ENCODE peak calls at places on chromosomes 11 and 22, in nine cellular contexts. One of them, this sample, is unnamed.

GRCh38 chr11:76455331-76455730 is 10.5 kb downstream of the EMSY start:
- DNase-seq in heart right ventricle: no peak
- DNase-seq in ascending aorta: no peak
- DNase-seq in mesenteric fat pad: no peak
- DNase-seq in NCI-H1930: no peak
- DNase-seq in GM12865: no peak
- DNase-seq in NCI-H146: no peak
- DNase-seq in smooth muscle cell of the brain vasculature: no peak
- DNase-seq in thoracic aorta: no peak
- DNase-seq in this sample: no peak

GRCh38 chr22:37588540-37589215 is 8.8 kb upstream of the LGALS2 start:
- DNase-seq in heart right ventricle: no peak
- DNase-seq in ascending aorta: no peak
- DNase-seq in mesenteric fat pad: no peak
- DNase-seq in NCI-H1930: no peak
- DNase-seq in GM12865: peak; percentile 55
- DNase-seq in NCI-H146: no peak
- DNase-seq in smooth muscle cell of the brain vasculature: no peak
- DNase-seq in thoracic aorta: no peak
- DNase-seq in this sample: no peak

GRCh38 chr11:79592441-79593223 is 151.8 kb upstream of the TENM4 start:
- DNase-seq in heart right ventricle: no peak
- DNase-seq in ascending aorta: no peak
- DNase-seq in mesenteric fat pad: no peak
- DNase-seq in NCI-H1930: no peak
- DNase-seq in GM12865: no peak
- DNase-seq in NCI-H146: no peak
- DNase-seq in smooth muscle cell of the brain vasculature: no peak
- DNase-seq in thoracic aorta: no peak
- DNase-seq in this sample: no peak

GRCh38 chr11:78313181-78313788 is 104.3 kb downstream of the GAB2 start:
- DNase-seq in heart right ventricle: no peak
- DNase-seq in ascending aorta: peak; percentile 77
- DNase-seq in mesenteric fat pad: no peak
- DNase-seq in NCI-H1930: no peak
- DNase-seq in GM12865: no peak
- DNase-seq in NCI-H146: no peak
- DNase-seq in smooth muscle cell of the brain vasculature: no peak
- DNase-seq in thoracic aorta: no peak
- DNase-seq in this sample: peak; percentile 63

GRCh38 chr22:20027966-20028854 is 7.3 kb downstream of the TANGO2 start:
- DNase-seq in heart right ventricle: no peak
- DNase-seq in ascending aorta: no peak
- DNase-seq in mesenteric fat pad: no peak
- DNase-seq in NCI-H1930: no peak
- DNase-seq in GM12865: peak; percentile 30
- DNase-seq in NCI-H146: no peak
- DNase-seq in smooth muscle cell of the brain vasculature: no peak
- DNase-seq in thoracic aorta: no peak
- DNase-seq in this sample: peak; percentile 14

GRCh38 chr11:59141673-59142460 is 789 bp upstream of the FAM111A start:
- DNase-seq in heart right ventricle: no peak
- DNase-seq in ascending aorta: no peak
- DNase-seq in mesenteric fat pad: no peak
- DNase-seq in NCI-H1930: no peak
- DNase-seq in GM12865: no peak
- DNase-seq in NCI-H146: no peak
- DNase-seq in smooth muscle cell of the brain vasculature: no peak
- DNase-seq in thoracic aorta: no peak
- DNase-seq in this sample: peak; percentile 69

GRCh38 chr11:64713781-64714363 is 9.1 kb downstream of the NRXN2 start:
- DNase-seq in heart right ventricle: no peak
- DNase-seq in ascending aorta: no peak
- DNase-seq in mesenteric fat pad: no peak
- DNase-seq in NCI-H1930: no peak
- DNase-seq in GM12865: no peak
- DNase-seq in NCI-H146: no peak
- DNase-seq in smooth muscle cell of the brain vasculature: no peak
- DNase-seq in thoracic aorta: no peak
- DNase-seq in this sample: no peak

GRCh38 chr11:45771194-45771941 is 33.6 kb upstream of the SLC35C1 start:
- DNase-seq in heart right ventricle: peak; percentile 67
- DNase-seq in ascending aorta: peak; percentile 82
- DNase-seq in mesenteric fat pad: peak; percentile 90
- DNase-seq in NCI-H1930: peak; percentile 52
- DNase-seq in GM12865: peak; percentile 54
- DNase-seq in NCI-H146: peak; percentile 53
- DNase-seq in smooth muscle cell of the brain vasculature: peak; percentile 10
- DNase-seq in thoracic aorta: no peak
- DNase-seq in this sample: peak; percentile 9

GRCh38 chr11:121572581-121573059 is 119.9 kb upstream of the SORL1-AS1 start:
- DNase-seq in heart right ventricle: no peak
- DNase-seq in ascending aorta: no peak
- DNase-seq in mesenteric fat pad: no peak
- DNase-seq in NCI-H1930: no peak
- DNase-seq in GM12865: no peak
- DNase-seq in NCI-H146: no peak
- DNase-seq in smooth muscle cell of the brain vasculature: no peak
- DNase-seq in thoracic aorta: no peak
- DNase-seq in this sample: no peak

GRCh38 chr11:131373326-131373725 is 2.9 kb downstream of the NTM start:
- DNase-seq in heart right ventricle: no peak
- DNase-seq in ascending aorta: no peak
- DNase-seq in mesenteric fat pad: no peak
- DNase-seq in NCI-H1930: no peak
- DNase-seq in GM12865: no peak
- DNase-seq in NCI-H146: no peak
- DNase-seq in smooth muscle cell of the brain vasculature: no peak
- DNase-seq in thoracic aorta: no peak
- DNase-seq in this sample: no peak

GRCh38 chr11:14969922-14970323 is 2.2 kb downstream of the CALCA start:
- DNase-seq in heart right ventricle: no peak
- DNase-seq in ascending aorta: no peak
- DNase-seq in mesenteric fat pad: no peak
- DNase-seq in NCI-H1930: peak; percentile 29
- DNase-seq in GM12865: peak; percentile 48
- DNase-seq in NCI-H146: peak; percentile 2
- DNase-seq in smooth muscle cell of the brain vasculature: no peak
- DNase-seq in thoracic aorta: no peak
- DNase-seq in this sample: peak; percentile 20

GRCh38 chr22:23180301-23180892 is at the start of gene BCR:
- DNase-seq in heart right ventricle: peak; percentile 69
- DNase-seq in ascending aorta: peak; percentile 86
- DNase-seq in mesenteric fat pad: peak; percentile 93
- DNase-seq in NCI-H1930: peak; percentile 48
- DNase-seq in GM12865: peak; percentile 77
- DNase-seq in NCI-H146: peak; percentile 63
- DNase-seq in smooth muscle cell of the brain vasculature: no peak
- DNase-seq in thoracic aorta: no peak
- DNase-seq in this sample: no peak

GRCh38 chr11:110317516-110317932 is 21.1 kb upstream of the RDX start:
- DNase-seq in heart right ventricle: peak; percentile 60
- DNase-seq in ascending aorta: no peak
- DNase-seq in mesenteric fat pad: no peak
- DNase-seq in NCI-H1930: peak; percentile 54
- DNase-seq in GM12865: no peak
- DNase-seq in NCI-H146: peak; percentile 90
- DNase-seq in smooth muscle cell of the brain vasculature: no peak
- DNase-seq in thoracic aorta: no peak
- DNase-seq in this sample: no peak

GRCh38 chr11:132782102-132782501 is 750.2 kb downstream of the OPCML start:
- DNase-seq in heart right ventricle: no peak
- DNase-seq in ascending aorta: no peak
- DNase-seq in mesenteric fat pad: no peak
- DNase-seq in NCI-H1930: no peak
- DNase-seq in GM12865: no peak
- DNase-seq in NCI-H146: no peak
- DNase-seq in smooth muscle cell of the brain vasculature: no peak
- DNase-seq in thoracic aorta: no peak
- DNase-seq in this sample: no peak

GRCh38 chr22:31135706-31136105 is 4.6 kb downstream of the PLA2G3 start:
- DNase-seq in heart right ventricle: no peak
- DNase-seq in ascending aorta: no peak
- DNase-seq in mesenteric fat pad: no peak
- DNase-seq in NCI-H1930: no peak
- DNase-seq in GM12865: no peak
- DNase-seq in NCI-H146: no peak
- DNase-seq in smooth muscle cell of the brain vasculature: no peak
- DNase-seq in thoracic aorta: no peak
- DNase-seq in this sample: no peak

GRCh38 chr11:126387856-126388255 is 32.4 kb downstream of the ST3GAL4 start:
- DNase-seq in heart right ventricle: no peak
- DNase-seq in ascending aorta: no peak
- DNase-seq in mesenteric fat pad: no peak
- DNase-seq in NCI-H1930: no peak
- DNase-seq in GM12865: no peak
- DNase-seq in NCI-H146: no peak
- DNase-seq in smooth muscle cell of the brain vasculature: no peak
- DNase-seq in thoracic aorta: no peak
- DNase-seq in this sample: no peak

GRCh38 chr22:37544955-37545702 is 15.2 kb upstream of the CDC42EP1 start:
- DNase-seq in heart right ventricle: peak; percentile 81
- DNase-seq in ascending aorta: peak; percentile 83
- DNase-seq in mesenteric fat pad: no peak
- DNase-seq in NCI-H1930: no peak
- DNase-seq in GM12865: peak; percentile 46
- DNase-seq in NCI-H146: no peak
- DNase-seq in smooth muscle cell of the brain vasculature: no peak
- DNase-seq in thoracic aorta: no peak
- DNase-seq in this sample: peak; percentile 63

GRCh38 chr11:57230316-57230715 is 6.7 kb downstream of the APLNR start:
- DNase-seq in heart right ventricle: no peak
- DNase-seq in ascending aorta: no peak
- DNase-seq in mesenteric fat pad: no peak
- DNase-seq in NCI-H1930: no peak
- DNase-seq in GM12865: no peak
- DNase-seq in NCI-H146: no peak
- DNase-seq in smooth muscle cell of the brain vasculature: no peak
- DNase-seq in thoracic aorta: no peak
- DNase-seq in this sample: no peak

GRCh38 chr11:44470849-44471248 is 94.6 kb upstream of the CD82 start:
- DNase-seq in heart right ventricle: peak; percentile 23
- DNase-seq in ascending aorta: no peak
- DNase-seq in mesenteric fat pad: no peak
- DNase-seq in NCI-H1930: no peak
- DNase-seq in GM12865: no peak
- DNase-seq in NCI-H146: no peak
- DNase-seq in smooth muscle cell of the brain vasculature: no peak
- DNase-seq in thoracic aorta: no peak
- DNase-seq in this sample: no peak

GRCh38 chr22:50600541-50600940 is at the start of gene MAPK8IP2:
- DNase-seq in heart right ventricle: no peak
- DNase-seq in ascending aorta: no peak
- DNase-seq in mesenteric fat pad: no peak
- DNase-seq in NCI-H1930: peak; percentile 41
- DNase-seq in GM12865: no peak
- DNase-seq in NCI-H146: peak; percentile 68
- DNase-seq in smooth muscle cell of the brain vasculature: no peak
- DNase-seq in thoracic aorta: no peak
- DNase-seq in this sample: no peak

GRCh38 chr11:3659595-3660515 is 11.3 kb downstream of the CHRNA10 start:
- DNase-seq in heart right ventricle: no peak
- DNase-seq in ascending aorta: peak; percentile 44
- DNase-seq in mesenteric fat pad: peak; percentile 87
- DNase-seq in NCI-H1930: no peak
- DNase-seq in GM12865: no peak
- DNase-seq in NCI-H146: peak; percentile 75
- DNase-seq in smooth muscle cell of the brain vasculature: no peak
- DNase-seq in thoracic aorta: no peak
- DNase-seq in this sample: no peak

GRCh38 chr11:65225284-65226102 is 36.3 kb upstream of the POLA2 start:
- DNase-seq in heart right ventricle: peak; percentile 59
- DNase-seq in ascending aorta: peak; percentile 77
- DNase-seq in mesenteric fat pad: no peak
- DNase-seq in NCI-H1930: no peak
- DNase-seq in GM12865: peak; percentile 68
- DNase-seq in NCI-H146: no peak
- DNase-seq in smooth muscle cell of the brain vasculature: peak; percentile 18
- DNase-seq in thoracic aorta: no peak
- DNase-seq in this sample: peak; percentile 18

GRCh38 chr22:18023509-18024275 is 669 bp downstream of the MICAL3 start:
- DNase-seq in heart right ventricle: peak; percentile 74
- DNase-seq in ascending aorta: peak; percentile 88
- DNase-seq in mesenteric fat pad: peak; percentile 92
- DNase-seq in NCI-H1930: peak; percentile 48
- DNase-seq in GM12865: peak; percentile 26
- DNase-seq in NCI-H146: peak; percentile 67
- DNase-seq in smooth muscle cell of the brain vasculature: no peak
- DNase-seq in thoracic aorta: peak; percentile 43
- DNase-seq in this sample: peak; percentile 76

GRCh38 chr11:79617561-79617960 is 176.7 kb upstream of the TENM4 start:
- DNase-seq in heart right ventricle: no peak
- DNase-seq in ascending aorta: no peak
- DNase-seq in mesenteric fat pad: no peak
- DNase-seq in NCI-H1930: no peak
- DNase-seq in GM12865: no peak
- DNase-seq in NCI-H146: no peak
- DNase-seq in smooth muscle cell of the brain vasculature: no peak
- DNase-seq in thoracic aorta: no peak
- DNase-seq in this sample: no peak

GRCh38 chr22:24523873-24524272 is 28.7 kb downstream of the UPB1 start:
- DNase-seq in heart right ventricle: no peak
- DNase-seq in ascending aorta: no peak
- DNase-seq in mesenteric fat pad: no peak
- DNase-seq in NCI-H1930: no peak
- DNase-seq in GM12865: no peak
- DNase-seq in NCI-H146: no peak
- DNase-seq in smooth muscle cell of the brain vasculature: no peak
- DNase-seq in thoracic aorta: no peak
- DNase-seq in this sample: peak; percentile 56

GRCh38 chr11:91904792-91905785 is 319.5 kb upstream of the FAT3 start:
- DNase-seq in heart right ventricle: no peak
- DNase-seq in ascending aorta: no peak
- DNase-seq in mesenteric fat pad: no peak
- DNase-seq in NCI-H1930: no peak
- DNase-seq in GM12865: no peak
- DNase-seq in NCI-H146: no peak
- DNase-seq in smooth muscle cell of the brain vasculature: no peak
- DNase-seq in thoracic aorta: no peak
- DNase-seq in this sample: no peak

GRCh38 chr11:73244589-73245240 is 26.6 kb downstream of the P2RY2 start:
- DNase-seq in heart right ventricle: no peak
- DNase-seq in ascending aorta: no peak
- DNase-seq in mesenteric fat pad: no peak
- DNase-seq in NCI-H1930: no peak
- DNase-seq in GM12865: no peak
- DNase-seq in NCI-H146: peak; percentile 71
- DNase-seq in smooth muscle cell of the brain vasculature: no peak
- DNase-seq in thoracic aorta: no peak
- DNase-seq in this sample: no peak

GRCh38 chr11:4065601-4066377 is 28.8 kb upstream of the RRM1 start:
- DNase-seq in heart right ventricle: peak; percentile 48
- DNase-seq in ascending aorta: no peak
- DNase-seq in mesenteric fat pad: no peak
- DNase-seq in NCI-H1930: no peak
- DNase-seq in GM12865: no peak
- DNase-seq in NCI-H146: no peak
- DNase-seq in smooth muscle cell of the brain vasculature: no peak
- DNase-seq in thoracic aorta: no peak
- DNase-seq in this sample: no peak

GRCh38 chr22:22800716-22801115 is 86.9 kb upstream of the IGLL5 start:
- DNase-seq in heart right ventricle: no peak
- DNase-seq in ascending aorta: no peak
- DNase-seq in mesenteric fat pad: peak; percentile 30
- DNase-seq in NCI-H1930: no peak
- DNase-seq in GM12865: no peak
- DNase-seq in NCI-H146: no peak
- DNase-seq in smooth muscle cell of the brain vasculature: no peak
- DNase-seq in thoracic aorta: no peak
- DNase-seq in this sample: no peak

GRCh38 chr11:116786966-116787365 is 857 bp downstream of the ZPR1 start:
- DNase-seq in heart right ventricle: no peak
- DNase-seq in ascending aorta: no peak
- DNase-seq in mesenteric fat pad: no peak
- DNase-seq in NCI-H1930: no peak
- DNase-seq in GM12865: no peak
- DNase-seq in NCI-H146: no peak
- DNase-seq in smooth muscle cell of the brain vasculature: no peak
- DNase-seq in thoracic aorta: no peak
- DNase-seq in this sample: no peak

GRCh38 chr11:8310743-8311298 is 47.1 kb upstream of the LMO1 start:
- DNase-seq in heart right ventricle: no peak
- DNase-seq in ascending aorta: no peak
- DNase-seq in mesenteric fat pad: no peak
- DNase-seq in NCI-H1930: no peak
- DNase-seq in GM12865: no peak
- DNase-seq in NCI-H146: no peak
- DNase-seq in smooth muscle cell of the brain vasculature: no peak
- DNase-seq in thoracic aorta: no peak
- DNase-seq in this sample: no peak